ENCODE peak calls at places on chromosomes 1 and 21, in seven cellular contexts. F is heart right ventricle, P is breast epithelium, W is tibial nerve, T is hepatocyte, A is stomach, D is OCI-LY7. X is an unnamed sample. For H3K4me1, the result is how much of the 10 kb centered on the place peaks cover.

GRCh38 chr1:167442142-167442848 is 76.0 kb downstream of the CD247 start:
- DNase-seq in F (peak), P (peak), W (peak), T (peak), A (peak), D (peak), X (peak)

GRCh38 chr21:31895069-31895851 is 22.4 kb downstream of the HUNK start:
- DNase-seq in F (no peak), P (no peak), W (no peak), T (no peak), A (no peak), D (no peak), X (no peak)

GRCh38 chr1:14923400-14924011 is 230.0 kb upstream of the TMEM51 start:
- DNase-seq in F (no peak), P (no peak), W (no peak), T (no peak), A (no peak), D (no peak), X (no peak)

GRCh38 chr1:203178083-203178482 is 2.5 kb upstream of the MYBPH start:
- DNase-seq in F (no peak), P (no peak), W (no peak), T (no peak), A (no peak), D (no peak), X (no peak)

GRCh38 chr1:42168397-42168682 is 3.8 kb upstream of the GUCA2A start:
- DNase-seq in F (no peak), P (no peak), W (no peak), T (no peak), A (no peak), D (no peak), X (no peak)

GRCh38 chr21:35989185-35989735 is 71.1 kb downstream of the SETD4 start:
- DNase-seq in F (no peak), P (no peak), W (peak), T (no peak), A (no peak), D (no peak), X (no peak)

GRCh38 chr1:151346082-151346768 is 827 bp downstream of the RFX5 start:
- DNase-seq in F (no peak), P (no peak), W (no peak), T (peak), A (no peak), D (peak), X (peak)

GRCh38 chr1:159594581-159594980 is 7.0 kb downstream of the APCS start:
- DNase-seq in F (no peak), P (no peak), W (no peak), T (no peak), A (no peak), D (no peak), X (no peak)

GRCh38 chr1:207890136-207890738 is 20.7 kb downstream of the CD34 start:
- DNase-seq in F (peak), P (peak), W (peak), T (no peak), A (peak), D (no peak), X (no peak)

GRCh38 chr1:96538883-96539282 is 182.7 kb upstream of the PTBP2 start:
- DNase-seq in F (no peak), P (peak), W (peak), T (peak), A (no peak), D (no peak), X (no peak)

GRCh38 chr1:66537718-66538117 is 3.8 kb downstream of the SGIP1 start:
- DNase-seq in F (no peak), P (no peak), W (no peak), T (no peak), A (no peak), D (no peak), X (no peak)

GRCh38 chr1:1136547-1137230 is 20.8 kb upstream of the C1orf159 start:
- DNase-seq in F (no peak), P (no peak), W (no peak), T (peak), A (peak), D (peak), X (no peak)

GRCh38 chr1:180928272-180929230 is 15.9 kb downstream of the KIAA1614 start:
- DNase-seq in F (no peak), P (no peak), W (no peak), T (no peak), A (no peak), D (no peak), X (no peak)

GRCh38 chr1:184299076-184299790 is 87.6 kb upstream of the C1orf21 start:
- DNase-seq in F (no peak), P (no peak), W (no peak), T (no peak), A (no peak), D (no peak), X (no peak)

GRCh38 chr1:11072216-11072917 is 12.5 kb upstream of the SRM start:
- DNase-seq in F (no peak), P (no peak), W (no peak), T (no peak), A (no peak), D (peak), X (no peak)

GRCh38 chr1:169741666-169742394 is 8.0 kb upstream of the SELE start:
- DNase-seq in F (no peak), P (no peak), W (no peak), T (peak), A (no peak), D (no peak), X (no peak)

GRCh38 chr1:25082995-25083394 is 149.3 kb downstream of the SYF2 start:
- DNase-seq in F (no peak), P (no peak), W (no peak), T (no peak), A (no peak), D (no peak), X (no peak)

GRCh38 chr1:94873520-94874351 is 53.2 kb downstream of the CNN3 start:
- DNase-seq in F (no peak), P (peak), W (no peak), T (peak), A (no peak), D (peak), X (no peak)

GRCh38 chr1:170993717-170994116 is 58.4 kb downstream of the MROH9 start:
- DNase-seq in F (no peak), P (no peak), W (no peak), T (no peak), A (no peak), D (no peak), X (no peak)

GRCh38 chr1:207404849-207405525 is 49.1 kb upstream of the CR2 start:
- DNase-seq in F (no peak), P (no peak), W (no peak), T (peak), A (no peak), D (peak), X (peak)

GRCh38 chr1:22250724-22251123 is 107.8 kb upstream of the WNT4 start:
- DNase-seq in F (no peak), P (peak), W (no peak), T (peak), A (no peak), D (no peak), X (no peak)

GRCh38 chr1:86913399-86913895 is 479 bp downstream of the SELENOF start:
- DNase-seq in F (no peak), P (no peak), W (no peak), T (peak), A (peak), D (peak), X (peak)

GRCh38 chr21:29641635-29642550 is 297.9 kb downstream of the GRIK1 start:
- DNase-seq in F (no peak), P (no peak), W (no peak), T (no peak), A (no peak), D (no peak), X (no peak)

GRCh38 chr1:107786214-107786842 is 178.7 kb downstream of the VAV3 start:
- DNase-seq in F (no peak), P (no peak), W (no peak), T (no peak), A (no peak), D (no peak), X (peak)

GRCh38 chr1:43704838-43705237 is 2.5 kb upstream of the ST3GAL3 start:
- DNase-seq in F (peak), P (no peak), W (no peak), T (no peak), A (no peak), D (peak), X (no peak)

GRCh38 chr1:53766766-53767409 is 27.9 kb upstream of the GLIS1 start:
- DNase-seq in F (no peak), P (no peak), W (no peak), T (no peak), A (no peak), D (no peak), X (no peak)

GRCh38 chr21:15775981-15776380 is 46.2 kb downstream of the USP25 start:
- DNase-seq in F (no peak), P (no peak), W (no peak), T (no peak), A (no peak), D (no peak), X (no peak)

GRCh38 chr1:94929351-94929814 is 2.5 kb upstream of the CNN3 start:
- DNase-seq in F (no peak), P (no peak), W (no peak), T (no peak), A (no peak), D (no peak), X (no peak)

GRCh38 chr1:100628631-100629081 is 90.7 kb downstream of the GPR88 start:
- DNase-seq in F (no peak), P (no peak), W (no peak), T (no peak), A (no peak), D (no peak), X (no peak)

GRCh38 chr1:58513956-58514355 is 32.6 kb downstream of the OMA1 start:
- DNase-seq in F (no peak), P (no peak), W (no peak), T (no peak), A (no peak), D (no peak), X (no peak)

GRCh38 chr1:214427871-214428277 is 123.5 kb downstream of the PTPN14 start:
- DNase-seq in F (no peak), P (no peak), W (no peak), T (no peak), A (peak), D (peak), X (peak)

DNA sequence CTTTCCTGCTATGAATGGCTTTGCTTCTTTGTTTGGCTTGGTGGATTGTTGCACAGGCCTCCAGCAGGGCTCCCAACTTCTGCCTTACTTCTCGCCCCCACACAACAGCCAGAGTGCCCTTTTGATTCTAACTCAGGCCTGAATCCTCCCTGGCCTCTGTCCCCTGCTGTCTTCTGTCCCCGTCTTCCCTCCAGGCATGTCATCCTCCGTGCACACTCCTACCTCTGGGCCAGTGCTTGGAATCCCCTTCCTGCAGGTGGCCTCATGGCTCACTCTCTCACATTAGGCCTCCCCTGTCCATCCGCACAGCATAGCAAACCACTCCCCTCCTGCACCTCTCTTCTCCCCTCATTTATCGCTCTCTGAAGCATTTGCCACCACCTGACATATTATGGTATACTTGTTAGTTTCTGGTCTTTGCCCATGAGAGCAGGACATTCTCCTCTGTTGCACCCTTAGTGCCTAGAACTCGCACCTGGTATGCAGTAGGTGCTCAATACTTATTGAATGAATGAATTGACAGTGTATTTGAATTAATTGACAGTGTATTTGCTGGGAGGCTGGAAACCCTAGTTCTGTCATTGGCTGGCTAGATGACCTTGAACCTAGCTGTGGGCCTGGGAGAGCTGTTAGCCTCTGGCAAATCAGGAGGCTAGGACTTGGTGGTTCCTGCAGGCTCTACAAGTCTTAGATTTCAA is 2.9 kb downstream of the ZDHHC18 start:
- DNase-seq in F (no peak), P (no peak), W (no peak), T (no peak), A (no peak), D (no peak), X (no peak)
- H3K4me3 ChIP-seq in F (no peak), P (no peak), W (no peak), T (no peak), A (no peak), D (peak), X (peak)

DNA sequence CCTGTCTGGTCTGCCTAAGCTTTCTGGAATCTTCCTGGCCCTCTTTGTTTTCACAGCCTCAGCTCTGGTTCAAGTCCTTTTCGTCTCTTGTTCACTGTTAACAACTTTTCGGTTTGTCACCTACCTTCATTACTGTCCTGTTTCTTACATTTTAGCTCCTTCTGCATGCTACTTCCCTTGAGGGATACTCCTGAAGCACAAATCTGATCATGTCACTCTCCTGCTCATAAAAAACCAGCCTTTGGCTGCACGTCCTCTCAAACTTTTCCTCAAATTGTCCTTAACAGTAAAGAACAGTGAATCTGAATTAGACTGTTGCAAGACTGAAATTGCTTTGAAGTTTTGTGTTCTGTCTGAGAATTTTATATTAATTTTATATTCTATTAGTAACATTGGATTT is 3.3 kb downstream of the RAVER2 start:
- DNase-seq in F (no peak), P (no peak), W (no peak), T (no peak), A (no peak), D (no peak), X (no peak)
- H3K4me1 ChIP-seq in F (under half), P (under half), W (under half), T (under half), A (under half), D (under half), X (under half)

GRCh38 chr1:229251185-229251584 is 19.7 kb upstream of the RAB4A start:
- DNase-seq in F (no peak), P (no peak), W (no peak), T (no peak), A (no peak), D (no peak), X (no peak)

GRCh38 chr1:229249854-229250644 is 20.9 kb upstream of the RAB4A start:
- DNase-seq in F (no peak), P (no peak), W (no peak), T (no peak), A (no peak), D (no peak), X (peak)

GRCh38 chr1:229254910-229255541 is 15.9 kb upstream of the RAB4A start:
- DNase-seq in F (no peak), P (no peak), W (no peak), T (peak), A (no peak), D (peak), X (peak)

GRCh38 chr1:229252228-229252984 is 18.5 kb upstream of the RAB4A start:
- DNase-seq in F (no peak), P (no peak), W (no peak), T (no peak), A (no peak), D (no peak), X (no peak)

DNA sequence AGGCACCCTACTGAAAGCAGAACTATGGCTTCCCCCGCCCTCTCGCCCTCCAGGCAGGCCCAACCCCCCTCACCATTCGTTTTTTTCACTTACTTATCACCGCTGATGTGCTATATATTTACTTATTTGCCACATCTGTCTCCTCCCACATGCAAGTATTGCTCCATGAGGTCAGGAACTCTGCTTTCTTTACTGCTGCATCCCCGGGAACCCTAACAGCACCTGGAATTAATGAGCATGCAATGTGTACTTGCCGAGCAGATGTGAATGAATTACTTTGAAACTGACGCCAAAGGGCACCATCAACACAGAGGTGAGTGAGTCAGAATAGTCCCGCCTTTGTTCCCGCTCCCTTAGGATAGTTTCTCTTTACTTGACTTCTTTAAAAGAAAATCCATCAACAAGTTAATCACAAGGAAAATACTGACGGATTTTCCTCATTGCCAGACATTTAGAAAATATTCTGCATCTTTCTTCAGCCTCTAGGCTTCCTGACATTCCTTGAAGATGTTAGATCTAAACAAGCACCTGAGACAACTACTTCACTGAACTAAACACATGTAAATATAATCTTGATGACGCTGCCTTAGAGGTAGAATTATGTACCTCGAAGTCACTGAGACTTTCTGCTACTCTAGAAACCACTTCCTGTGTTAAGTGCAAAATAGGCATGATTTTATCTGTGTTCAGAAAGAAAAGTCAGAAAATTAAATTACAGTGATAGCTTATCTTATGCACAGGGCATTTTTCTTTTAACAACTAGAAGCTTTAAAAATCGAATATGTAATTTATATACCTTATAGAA is 17.5 kb upstream of the RAB4A start:
- DNase-seq in F (no peak), P (peak), W (no peak), T (peak), A (no peak), D (peak), X (peak)
- H3K4me3 ChIP-seq in F (no peak), P (no peak), W (no peak), T (no peak), A (no peak), D (no peak), X (peak)

GRCh38 chr1:36231191-36231590 is 6.9 kb downstream of the THRAP3 start:
- DNase-seq in F (no peak), P (no peak), W (no peak), T (no peak), A (no peak), D (no peak), X (no peak)

GRCh38 chr1:36236302-36236701 is 12.1 kb downstream of the THRAP3 start:
- DNase-seq in F (no peak), P (no peak), W (no peak), T (no peak), A (no peak), D (no peak), X (no peak)

GRCh38 chr1:36232212-36233031 is 8.2 kb downstream of the THRAP3 start:
- DNase-seq in F (no peak), P (no peak), W (no peak), T (no peak), A (no peak), D (no peak), X (no peak)
- H3K4me1 ChIP-seq in F (under half), P (under half), W (under half), T (under half), A (half or more), D (under half), X (under half)

GRCh38 chr1:236284291-236284711 is 2.5 kb upstream of the ERO1B start:
- DNase-seq in F (no peak), P (no peak), W (no peak), T (no peak), A (no peak), D (peak), X (peak)
- H3K4me3 ChIP-seq in F (no peak), P (no peak), W (no peak), T (no peak), A (no peak), D (peak), X (peak)

X was measured in CD4-positive, CD25-positive, alpha-beta regulatory T cell.